ENCODE peak calls at places on chromosomes 6 and 20, in eight cellular contexts. One of them, this sample, is unnamed.

GRCh38 chr6:93801101-93801847 is 381.9 kb upstream of the EPHA7 start:
- DNase-seq in foreskin fibroblast: no peak
- DNase-seq in AG10803: no peak
- DNase-seq in fibroblast of villous mesenchyme: no peak
- DNase-seq in dorsolateral prefrontal cortex: no peak
- DNase-seq in MM.1S: no peak
- DNase-seq in gastrocnemius medialis: no peak
- DNase-seq in fibroblast of mammary gland: no peak
- DNase-seq in this sample: no peak

GRCh38 chr6:3455121-3455489 is 1.7 kb downstream of the SLC22A23 start:
- DNase-seq in MM.1S: no peak
- DNase-seq in gastrocnemius medialis: no peak
- DNase-seq in fibroblast of mammary gland: no peak
- DNase-seq in AG10803: no peak
- DNase-seq in dorsolateral prefrontal cortex: no peak
- DNase-seq in foreskin fibroblast: no peak
- DNase-seq in fibroblast of villous mesenchyme: no peak
- DNase-seq in this sample: no peak

GRCh38 chr6:30411515-30412207 is 66.7 kb downstream of the RPP21 start:
- DNase-seq in AG10803: peak
- DNase-seq in MM.1S: peak
- DNase-seq in fibroblast of mammary gland: peak
- DNase-seq in fibroblast of villous mesenchyme: peak
- DNase-seq in gastrocnemius medialis: no peak
- DNase-seq in foreskin fibroblast: peak
- DNase-seq in dorsolateral prefrontal cortex: no peak
- DNase-seq in this sample: peak

GRCh38 chr20:19907326-19908056 is 109.7 kb upstream of the NAA20 start:
- DNase-seq in gastrocnemius medialis: no peak
- DNase-seq in fibroblast of villous mesenchyme: peak
- DNase-seq in MM.1S: no peak
- DNase-seq in AG10803: no peak
- DNase-seq in fibroblast of mammary gland: no peak
- DNase-seq in dorsolateral prefrontal cortex: peak
- DNase-seq in foreskin fibroblast: no peak
- DNase-seq in this sample: no peak

GRCh38 chr6:5681480-5681879 is 325.2 kb downstream of the NRN1 start:
- DNase-seq in foreskin fibroblast: no peak
- DNase-seq in fibroblast of mammary gland: peak
- DNase-seq in MM.1S: no peak
- DNase-seq in AG10803: no peak
- DNase-seq in gastrocnemius medialis: no peak
- DNase-seq in dorsolateral prefrontal cortex: no peak
- DNase-seq in fibroblast of villous mesenchyme: no peak
- DNase-seq in this sample: no peak

GRCh38 chr6:116221067-116221466 is 32.8 kb downstream of the TSPYL4 start:
- DNase-seq in gastrocnemius medialis: no peak
- DNase-seq in foreskin fibroblast: no peak
- DNase-seq in dorsolateral prefrontal cortex: no peak
- DNase-seq in fibroblast of mammary gland: peak
- DNase-seq in AG10803: peak
- DNase-seq in fibroblast of villous mesenchyme: peak
- DNase-seq in MM.1S: no peak
- DNase-seq in this sample: no peak

GRCh38 chr20:63290677-63291472 is 2.1 kb upstream of the COL20A1 start:
- DNase-seq in fibroblast of villous mesenchyme: peak
- DNase-seq in MM.1S: peak
- DNase-seq in foreskin fibroblast: peak
- DNase-seq in gastrocnemius medialis: no peak
- DNase-seq in AG10803: peak
- DNase-seq in fibroblast of mammary gland: peak
- DNase-seq in dorsolateral prefrontal cortex: no peak
- DNase-seq in this sample: no peak

GRCh38 chr20:52596261-52596660 is 375.9 kb upstream of the TSHZ2 start:
- DNase-seq in foreskin fibroblast: no peak
- DNase-seq in dorsolateral prefrontal cortex: no peak
- DNase-seq in fibroblast of mammary gland: no peak
- DNase-seq in AG10803: no peak
- DNase-seq in fibroblast of villous mesenchyme: no peak
- DNase-seq in gastrocnemius medialis: no peak
- DNase-seq in MM.1S: no peak
- DNase-seq in this sample: no peak

GRCh38 chr6:9401936-9402335 is 966.6 kb upstream of the SLC35B3 start:
- DNase-seq in gastrocnemius medialis: no peak
- DNase-seq in MM.1S: no peak
- DNase-seq in AG10803: peak
- DNase-seq in dorsolateral prefrontal cortex: no peak
- DNase-seq in fibroblast of mammary gland: peak
- DNase-seq in fibroblast of villous mesenchyme: no peak
- DNase-seq in foreskin fibroblast: no peak
- DNase-seq in this sample: peak

GRCh38 chr20:41394931-41395668 is 28.5 kb upstream of the EMILIN3 start:
- DNase-seq in fibroblast of villous mesenchyme: no peak
- DNase-seq in fibroblast of mammary gland: no peak
- DNase-seq in dorsolateral prefrontal cortex: no peak
- DNase-seq in gastrocnemius medialis: no peak
- DNase-seq in MM.1S: no peak
- DNase-seq in AG10803: no peak
- DNase-seq in foreskin fibroblast: no peak
- DNase-seq in this sample: no peak

GRCh38 chr6:117495873-117496272 is 13.4 kb downstream of the DCBLD1 start:
- DNase-seq in dorsolateral prefrontal cortex: no peak
- DNase-seq in fibroblast of mammary gland: peak
- DNase-seq in fibroblast of villous mesenchyme: peak
- DNase-seq in gastrocnemius medialis: no peak
- DNase-seq in MM.1S: no peak
- DNase-seq in foreskin fibroblast: no peak
- DNase-seq in AG10803: no peak
- DNase-seq in this sample: peak

GRCh38 chr6:73873081-73873480 is 177.1 kb downstream of the CD109 start:
- DNase-seq in gastrocnemius medialis: no peak
- DNase-seq in foreskin fibroblast: peak
- DNase-seq in AG10803: peak
- DNase-seq in fibroblast of villous mesenchyme: peak
- DNase-seq in dorsolateral prefrontal cortex: no peak
- DNase-seq in MM.1S: no peak
- DNase-seq in fibroblast of mammary gland: peak
- DNase-seq in this sample: no peak

GRCh38 chr20:46063652-46064054 is 26.1 kb downstream of the NCOA5 start:
- DNase-seq in foreskin fibroblast: no peak
- DNase-seq in AG10803: no peak
- DNase-seq in MM.1S: no peak
- DNase-seq in dorsolateral prefrontal cortex: no peak
- DNase-seq in gastrocnemius medialis: no peak
- DNase-seq in fibroblast of mammary gland: no peak
- DNase-seq in fibroblast of villous mesenchyme: no peak
- DNase-seq in this sample: no peak

GRCh38 chr6:87174078-87174579 is 18.8 kb downstream of the ZNF292 start:
- DNase-seq in fibroblast of mammary gland: no peak
- DNase-seq in fibroblast of villous mesenchyme: no peak
- DNase-seq in gastrocnemius medialis: no peak
- DNase-seq in AG10803: no peak
- DNase-seq in foreskin fibroblast: no peak
- DNase-seq in MM.1S: peak
- DNase-seq in dorsolateral prefrontal cortex: no peak
- DNase-seq in this sample: no peak

GRCh38 chr6:128507337-128508310 is 12.8 kb downstream of the PTPRK start:
- DNase-seq in gastrocnemius medialis: no peak
- DNase-seq in fibroblast of villous mesenchyme: peak
- DNase-seq in AG10803: peak
- DNase-seq in dorsolateral prefrontal cortex: no peak
- DNase-seq in fibroblast of mammary gland: peak
- DNase-seq in foreskin fibroblast: peak
- DNase-seq in MM.1S: no peak
- DNase-seq in this sample: peak

DNA sequence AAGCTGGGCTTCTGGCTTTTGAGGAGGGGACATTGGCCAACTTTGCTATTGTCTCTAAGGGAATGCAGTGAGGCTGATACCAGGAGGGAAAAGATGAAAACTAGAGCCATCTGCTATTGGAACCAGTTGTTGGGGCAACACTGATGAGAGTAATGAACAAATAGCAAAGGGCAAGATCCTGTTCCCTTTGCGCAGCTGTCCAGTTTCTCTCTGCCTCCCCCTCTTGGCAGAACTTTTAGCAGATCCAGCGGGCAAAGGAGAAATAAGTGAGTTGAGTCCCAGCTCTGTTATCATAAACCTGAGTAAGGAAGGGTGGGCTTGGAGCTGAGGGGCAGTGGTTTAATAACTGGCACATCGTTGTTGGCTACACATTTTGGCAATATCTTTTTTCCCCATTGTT is 126.8 kb downstream of the AKAP7 start:
- DNase-seq in gastrocnemius medialis: no peak
- DNase-seq in fibroblast of villous mesenchyme: no peak
- DNase-seq in foreskin fibroblast: no peak
- DNase-seq in MM.1S: no peak
- DNase-seq in AG10803: no peak
- DNase-seq in fibroblast of mammary gland: no peak
- DNase-seq in dorsolateral prefrontal cortex: no peak
- DNase-seq in this sample: no peak
- TF ChIP-seq CTCF in gastrocnemius medialis: no peak
- TF ChIP-seq CTCF in fibroblast of villous mesenchyme: no peak
- TF ChIP-seq CTCF in foreskin fibroblast: no peak
- TF ChIP-seq CTCF in MM.1S: no peak
- TF ChIP-seq CTCF in AG10803: no peak
- TF ChIP-seq CTCF in fibroblast of mammary gland: no peak
- TF ChIP-seq CTCF in dorsolateral prefrontal cortex: no peak
- TF ChIP-seq CTCF in this sample: peak

DNA sequence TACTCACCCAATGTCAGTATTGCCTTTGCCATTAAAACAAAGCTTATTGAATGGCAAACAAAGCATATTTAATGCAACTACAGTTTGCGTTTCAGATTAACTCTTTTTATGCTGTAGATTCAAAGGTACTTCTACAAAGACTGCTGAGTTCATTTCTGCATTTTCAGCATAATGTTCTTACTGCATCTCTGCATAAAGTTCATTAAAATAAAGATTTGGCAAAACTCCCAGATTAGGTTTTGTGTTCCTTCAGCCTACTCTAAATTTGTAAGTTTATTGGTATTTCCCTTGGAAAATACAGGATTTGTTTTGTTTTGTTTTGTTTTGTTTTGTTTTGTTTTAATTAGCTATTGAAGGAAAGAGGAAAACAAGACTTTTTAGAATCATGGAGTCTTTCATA is 359.5 kb downstream of the ADGRB3 start:
- DNase-seq in dorsolateral prefrontal cortex: no peak
- DNase-seq in gastrocnemius medialis: no peak
- DNase-seq in AG10803: no peak
- DNase-seq in MM.1S: no peak
- DNase-seq in fibroblast of mammary gland: no peak
- DNase-seq in foreskin fibroblast: peak
- DNase-seq in fibroblast of villous mesenchyme: peak
- DNase-seq in this sample: peak
- H3K4me3 ChIP-seq in dorsolateral prefrontal cortex: no peak
- H3K4me3 ChIP-seq in gastrocnemius medialis: no peak
- H3K4me3 ChIP-seq in AG10803: no peak
- H3K4me3 ChIP-seq in MM.1S: no peak
- H3K4me3 ChIP-seq in fibroblast of mammary gland: no peak
- H3K4me3 ChIP-seq in foreskin fibroblast: no peak
- H3K4me3 ChIP-seq in fibroblast of villous mesenchyme: no peak
- H3K4me3 ChIP-seq in this sample: no peak

GRCh38 chr6:43495409-43495941 is 14.7 kb downstream of the LRRC73 start:
- DNase-seq in fibroblast of villous mesenchyme: no peak
- DNase-seq in fibroblast of mammary gland: peak
- DNase-seq in gastrocnemius medialis: no peak
- DNase-seq in dorsolateral prefrontal cortex: no peak
- DNase-seq in MM.1S: no peak
- DNase-seq in foreskin fibroblast: no peak
- DNase-seq in AG10803: no peak
- DNase-seq in this sample: no peak

GRCh38 chr6:43494766-43495165 is 15.4 kb downstream of the LRRC73 start:
- DNase-seq in fibroblast of villous mesenchyme: no peak
- DNase-seq in AG10803: no peak
- DNase-seq in fibroblast of mammary gland: no peak
- DNase-seq in foreskin fibroblast: no peak
- DNase-seq in gastrocnemius medialis: no peak
- DNase-seq in MM.1S: no peak
- DNase-seq in dorsolateral prefrontal cortex: no peak
- DNase-seq in this sample: no peak

GRCh38 chr6:43497694-43498093 is 12.5 kb downstream of the LRRC73 start:
- DNase-seq in MM.1S: no peak
- DNase-seq in gastrocnemius medialis: no peak
- DNase-seq in fibroblast of mammary gland: no peak
- DNase-seq in dorsolateral prefrontal cortex: no peak
- DNase-seq in fibroblast of villous mesenchyme: no peak
- DNase-seq in AG10803: no peak
- DNase-seq in foreskin fibroblast: no peak
- DNase-seq in this sample: no peak

GRCh38 chr6:43497129-43497396 is 13.1 kb downstream of the LRRC73 start:
- DNase-seq in fibroblast of mammary gland: no peak
- DNase-seq in MM.1S: no peak
- DNase-seq in gastrocnemius medialis: no peak
- DNase-seq in foreskin fibroblast: no peak
- DNase-seq in fibroblast of villous mesenchyme: no peak
- DNase-seq in AG10803: no peak
- DNase-seq in dorsolateral prefrontal cortex: no peak
- DNase-seq in this sample: no peak

GRCh38 chr6:43496370-43497128 is 13.6 kb downstream of the LRRC73 start:
- DNase-seq in foreskin fibroblast: peak
- DNase-seq in AG10803: peak
- DNase-seq in dorsolateral prefrontal cortex: no peak
- DNase-seq in fibroblast of villous mesenchyme: peak
- DNase-seq in MM.1S: no peak
- DNase-seq in gastrocnemius medialis: no peak
- DNase-seq in fibroblast of mammary gland: peak
- DNase-seq in this sample: peak
- TF ChIP-seq CTCF in foreskin fibroblast: peak
- TF ChIP-seq CTCF in AG10803: peak
- TF ChIP-seq CTCF in dorsolateral prefrontal cortex: peak
- TF ChIP-seq CTCF in fibroblast of villous mesenchyme: peak
- TF ChIP-seq CTCF in MM.1S: peak
- TF ChIP-seq CTCF in gastrocnemius medialis: peak
- TF ChIP-seq CTCF in fibroblast of mammary gland: peak
- TF ChIP-seq CTCF in this sample: peak

GRCh38 chr6:167677422-167677789 is 149.3 kb upstream of the AFDN start:
- DNase-seq in fibroblast of mammary gland: no peak
- DNase-seq in dorsolateral prefrontal cortex: no peak
- DNase-seq in AG10803: no peak
- DNase-seq in gastrocnemius medialis: no peak
- DNase-seq in fibroblast of villous mesenchyme: no peak
- DNase-seq in MM.1S: no peak
- DNase-seq in foreskin fibroblast: no peak
- DNase-seq in this sample: no peak

GRCh38 chr6:167679137-167679736 is 147.5 kb upstream of the AFDN start:
- DNase-seq in fibroblast of mammary gland: no peak
- DNase-seq in gastrocnemius medialis: no peak
- DNase-seq in dorsolateral prefrontal cortex: no peak
- DNase-seq in MM.1S: no peak
- DNase-seq in AG10803: no peak
- DNase-seq in foreskin fibroblast: no peak
- DNase-seq in fibroblast of villous mesenchyme: no peak
- DNase-seq in this sample: no peak

GRCh38 chr6:167676666-167677421 is 149.9 kb upstream of the AFDN start:
- DNase-seq in gastrocnemius medialis: no peak
- DNase-seq in fibroblast of mammary gland: peak
- DNase-seq in foreskin fibroblast: no peak
- DNase-seq in MM.1S: no peak
- DNase-seq in dorsolateral prefrontal cortex: peak
- DNase-seq in AG10803: no peak
- DNase-seq in fibroblast of villous mesenchyme: no peak
- DNase-seq in this sample: no peak

GRCh38 chr6:167679791-167680604 is 146.7 kb upstream of the AFDN start:
- DNase-seq in AG10803: no peak
- DNase-seq in fibroblast of mammary gland: no peak
- DNase-seq in fibroblast of villous mesenchyme: no peak
- DNase-seq in gastrocnemius medialis: no peak
- DNase-seq in MM.1S: no peak
- DNase-seq in foreskin fibroblast: no peak
- DNase-seq in dorsolateral prefrontal cortex: peak
- DNase-seq in this sample: no peak

GRCh38 chr6:167678102-167679101 is 148.3 kb upstream of the AFDN start:
- DNase-seq in MM.1S: no peak
- DNase-seq in gastrocnemius medialis: peak
- DNase-seq in fibroblast of mammary gland: no peak
- DNase-seq in dorsolateral prefrontal cortex: peak
- DNase-seq in foreskin fibroblast: no peak
- DNase-seq in fibroblast of villous mesenchyme: no peak
- DNase-seq in AG10803: no peak
- DNase-seq in this sample: peak
- H3K4me3 ChIP-seq in MM.1S: no peak
- H3K4me3 ChIP-seq in gastrocnemius medialis: peak
- H3K4me3 ChIP-seq in fibroblast of mammary gland: no peak
- H3K4me3 ChIP-seq in dorsolateral prefrontal cortex: peak
- H3K4me3 ChIP-seq in foreskin fibroblast: no peak
- H3K4me3 ChIP-seq in fibroblast of villous mesenchyme: no peak
- H3K4me3 ChIP-seq in AG10803: no peak
- H3K4me3 ChIP-seq in this sample: peak

This sample was measured in astrocyte of the spinal cord.